ENCODE peak calls at places on chromosomes 11 and 22, in five cellular contexts. One of them, this sample, is unnamed.

GRCh38 chr22:30183861-30184278 is 62.7 kb downstream of the LIF start:
- DNase-seq in mesothelial cell of epicardium: no peak
- DNase-seq in pancreas: no peak
- DNase-seq in suprapubic skin: no peak
- DNase-seq in lung: no peak
- DNase-seq in this sample: no peak

GRCh38 chr22:41048791-41049717 is 43.3 kb upstream of the EP300 start:
- DNase-seq in mesothelial cell of epicardium: peak; percentile 67
- DNase-seq in pancreas: peak; percentile 50
- DNase-seq in suprapubic skin: peak; percentile 83
- DNase-seq in lung: peak; percentile 53
- DNase-seq in this sample: peak; percentile 63

GRCh38 chr22:35443790-35444684 is 44.1 kb downstream of the MCM5 start:
- DNase-seq in mesothelial cell of epicardium: no peak
- DNase-seq in pancreas: no peak
- DNase-seq in suprapubic skin: no peak
- DNase-seq in lung: no peak
- DNase-seq in this sample: no peak

GRCh38 chr11:2567026-2567671 is 122.3 kb downstream of the KCNQ1 start:
- DNase-seq in mesothelial cell of epicardium: no peak
- DNase-seq in pancreas: no peak
- DNase-seq in suprapubic skin: no peak
- DNase-seq in lung: no peak
- DNase-seq in this sample: no peak

GRCh38 chr22:33851240-33851639 is 69.0 kb downstream of the LARGE1 start:
- DNase-seq in mesothelial cell of epicardium: no peak
- DNase-seq in pancreas: no peak
- DNase-seq in suprapubic skin: no peak
- DNase-seq in lung: no peak
- DNase-seq in this sample: no peak

GRCh38 chr11:95515379-95515778 is 274.2 kb downstream of the FAM76B start:
- DNase-seq in mesothelial cell of epicardium: no peak
- DNase-seq in pancreas: no peak
- DNase-seq in suprapubic skin: no peak
- DNase-seq in lung: no peak
- DNase-seq in this sample: no peak

GRCh38 chr11:110862407-110862806 is 150.2 kb upstream of the ARHGAP20 start:
- DNase-seq in mesothelial cell of epicardium: no peak
- DNase-seq in pancreas: no peak
- DNase-seq in suprapubic skin: no peak
- DNase-seq in lung: no peak
- DNase-seq in this sample: no peak

GRCh38 chr22:29344137-29344536 is 28.6 kb upstream of the RASL10A start:
- DNase-seq in mesothelial cell of epicardium: peak; percentile 66
- DNase-seq in pancreas: peak; percentile 88
- DNase-seq in suprapubic skin: no peak
- DNase-seq in lung: peak; percentile 72
- DNase-seq in this sample: peak; percentile 75

GRCh38 chr22:29073618-29074275 is 912 bp downstream of the KREMEN1 start:
- DNase-seq in mesothelial cell of epicardium: peak; percentile 71
- DNase-seq in pancreas: peak; percentile 55
- DNase-seq in suprapubic skin: peak; percentile 85
- DNase-seq in lung: peak; percentile 51
- DNase-seq in this sample: no peak

GRCh38 chr22:39913321-39913720 is 12.4 kb downstream of the GRAP2 start:
- DNase-seq in mesothelial cell of epicardium: no peak
- DNase-seq in pancreas: no peak
- DNase-seq in suprapubic skin: no peak
- DNase-seq in lung: no peak
- DNase-seq in this sample: no peak

GRCh38 chr11:104332110-104332509 is 168.2 kb upstream of the PDGFD start:
- DNase-seq in mesothelial cell of epicardium: no peak
- DNase-seq in pancreas: no peak
- DNase-seq in suprapubic skin: no peak
- DNase-seq in lung: no peak
- DNase-seq in this sample: no peak

GRCh38 chr11:33703771-33704170 is 3.1 kb upstream of the C11orf91 start:
- DNase-seq in mesothelial cell of epicardium: no peak
- DNase-seq in pancreas: no peak
- DNase-seq in suprapubic skin: no peak
- DNase-seq in lung: no peak
- DNase-seq in this sample: no peak

GRCh38 chr11:6350070-6350469 is 29.8 kb upstream of the CAVIN3 start:
- DNase-seq in mesothelial cell of epicardium: no peak
- DNase-seq in pancreas: no peak
- DNase-seq in suprapubic skin: no peak
- DNase-seq in lung: no peak
- DNase-seq in this sample: no peak

GRCh38 chr11:17473071-17473744 is 3.4 kb downstream of the ABCC8 start:
- DNase-seq in mesothelial cell of epicardium: no peak
- DNase-seq in pancreas: no peak
- DNase-seq in suprapubic skin: no peak
- DNase-seq in lung: no peak
- DNase-seq in this sample: no peak

GRCh38 chr22:30205281-30206115 is 41.1 kb downstream of the LIF start:
- DNase-seq in mesothelial cell of epicardium: no peak
- DNase-seq in pancreas: peak; percentile 21
- DNase-seq in suprapubic skin: peak; percentile 88
- DNase-seq in lung: no peak
- DNase-seq in this sample: peak; percentile 93

GRCh38 chr11:77411238-77411637 is 62.7 kb downstream of the PAK1 start:
- DNase-seq in mesothelial cell of epicardium: peak; percentile 43
- DNase-seq in pancreas: peak; percentile 13
- DNase-seq in suprapubic skin: peak; percentile 80
- DNase-seq in lung: peak; percentile 34
- DNase-seq in this sample: no peak

GRCh38 chr11:33634291-33634834 is 66.3 kb downstream of the C11orf91 start:
- DNase-seq in mesothelial cell of epicardium: no peak
- DNase-seq in pancreas: no peak
- DNase-seq in suprapubic skin: no peak
- DNase-seq in lung: no peak
- DNase-seq in this sample: no peak

GRCh38 chr11:113241190-113242051 is 73.0 kb upstream of the TTC12 start:
- DNase-seq in mesothelial cell of epicardium: no peak
- DNase-seq in pancreas: no peak
- DNase-seq in suprapubic skin: no peak
- DNase-seq in lung: no peak
- DNase-seq in this sample: peak; percentile 10

GRCh38 chr11:102592634-102593581 is 32.2 kb downstream of the MMP20 start:
- DNase-seq in mesothelial cell of epicardium: no peak
- DNase-seq in pancreas: no peak
- DNase-seq in suprapubic skin: no peak
- DNase-seq in lung: no peak
- DNase-seq in this sample: no peak

GRCh38 chr22:31290494-31291402 is 1.5 kb downstream of the PIK3IP1 start:
- DNase-seq in mesothelial cell of epicardium: peak; percentile 91
- DNase-seq in pancreas: peak; percentile 89
- DNase-seq in suprapubic skin: peak; percentile 99
- DNase-seq in lung: peak; percentile 94
- DNase-seq in this sample: peak; percentile 67

GRCh38 chr11:17673951-17674350 is 45.4 kb upstream of the MYOD1 start:
- DNase-seq in mesothelial cell of epicardium: no peak
- DNase-seq in pancreas: no peak
- DNase-seq in suprapubic skin: no peak
- DNase-seq in lung: no peak
- DNase-seq in this sample: no peak

GRCh38 chr22:44436656-44437492 is 61.2 kb downstream of the RTL6 start:
- DNase-seq in mesothelial cell of epicardium: no peak
- DNase-seq in pancreas: no peak
- DNase-seq in suprapubic skin: no peak
- DNase-seq in lung: no peak
- DNase-seq in this sample: no peak

GRCh38 chr11:94728541-94728940 is 39.6 kb upstream of the AMOTL1 start:
- DNase-seq in mesothelial cell of epicardium: no peak
- DNase-seq in pancreas: no peak
- DNase-seq in suprapubic skin: no peak
- DNase-seq in lung: no peak
- DNase-seq in this sample: no peak

GRCh38 chr11:48111941-48112340 is 104.7 kb upstream of the OR4B1 start:
- DNase-seq in mesothelial cell of epicardium: no peak
- DNase-seq in pancreas: no peak
- DNase-seq in suprapubic skin: no peak
- DNase-seq in lung: no peak
- DNase-seq in this sample: no peak

GRCh38 chr22:42596376-42596775 is 18.3 kb downstream of the POLDIP3 start:
- DNase-seq in mesothelial cell of epicardium: no peak
- DNase-seq in pancreas: no peak
- DNase-seq in suprapubic skin: no peak
- DNase-seq in lung: no peak
- DNase-seq in this sample: no peak

GRCh38 chr11:84322211-84322610 is 1036.0 kb upstream of the CCDC90B start:
- DNase-seq in mesothelial cell of epicardium: no peak
- DNase-seq in pancreas: no peak
- DNase-seq in suprapubic skin: no peak
- DNase-seq in lung: no peak
- DNase-seq in this sample: no peak

GRCh38 chr11:123357990-123358827 is 71.9 kb upstream of the GRAMD1B start:
- DNase-seq in mesothelial cell of epicardium: peak; percentile 45
- DNase-seq in pancreas: no peak
- DNase-seq in suprapubic skin: no peak
- DNase-seq in lung: no peak
- DNase-seq in this sample: no peak

GRCh38 chr11:133896028-133896427 is 50.7 kb upstream of the SPATA19 start:
- DNase-seq in mesothelial cell of epicardium: peak; percentile 0
- DNase-seq in pancreas: no peak
- DNase-seq in suprapubic skin: peak; percentile 41
- DNase-seq in lung: no peak
- DNase-seq in this sample: no peak

GRCh38 chr11:5007561-5007960 is 12.9 kb downstream of the OR51L1 start:
- DNase-seq in mesothelial cell of epicardium: no peak
- DNase-seq in pancreas: no peak
- DNase-seq in suprapubic skin: no peak
- DNase-seq in lung: no peak
- DNase-seq in this sample: no peak

GRCh38 chr11:125724125-125724524 is 22.0 kb upstream of the PATE1 start:
- DNase-seq in mesothelial cell of epicardium: no peak
- DNase-seq in pancreas: no peak
- DNase-seq in suprapubic skin: no peak
- DNase-seq in lung: no peak
- DNase-seq in this sample: no peak

GRCh38 chr22:39405346-39406085 is 5.9 kb downstream of the TAB1 start:
- DNase-seq in mesothelial cell of epicardium: no peak
- DNase-seq in pancreas: no peak
- DNase-seq in suprapubic skin: no peak
- DNase-seq in lung: no peak
- DNase-seq in this sample: peak; percentile 32

GRCh38 chr11:67384851-67385366 is 6.9 kb upstream of the RAD9A start:
- DNase-seq in mesothelial cell of epicardium: no peak
- DNase-seq in pancreas: no peak
- DNase-seq in suprapubic skin: no peak
- DNase-seq in lung: no peak
- DNase-seq in this sample: no peak

GRCh38 chr11:35295751-35296150 is 123.6 kb downstream of the SLC1A2 start:
- DNase-seq in mesothelial cell of epicardium: no peak
- DNase-seq in pancreas: peak; percentile 35
- DNase-seq in suprapubic skin: no peak
- DNase-seq in lung: no peak
- DNase-seq in this sample: no peak

GRCh38 chr11:66659785-66660184 is 17.9 kb downstream of the RBM4B start:
- DNase-seq in mesothelial cell of epicardium: no peak
- DNase-seq in pancreas: no peak
- DNase-seq in suprapubic skin: no peak
- DNase-seq in lung: no peak
- DNase-seq in this sample: no peak

GRCh38 chr11:120115272-120116000 is 22.5 kb downstream of the TRIM29 start:
- DNase-seq in mesothelial cell of epicardium: no peak
- DNase-seq in pancreas: no peak
- DNase-seq in suprapubic skin: no peak
- DNase-seq in lung: no peak
- DNase-seq in this sample: no peak
- TF ChIP-seq CTCF in mesothelial cell of epicardium: no peak
- TF ChIP-seq CTCF in pancreas: no peak
- TF ChIP-seq CTCF in suprapubic skin: peak; percentile 19
- TF ChIP-seq CTCF in lung: no peak
- TF ChIP-seq CTCF in this sample: no peak

GRCh38 chr22:49626361-49627216 is 201.1 kb downstream of the BRD1 start:
- DNase-seq in mesothelial cell of epicardium: no peak
- DNase-seq in pancreas: no peak
- DNase-seq in suprapubic skin: no peak
- DNase-seq in lung: no peak
- DNase-seq in this sample: no peak

GRCh38 chr22:49628351-49629023 is 199.2 kb downstream of the BRD1 start:
- DNase-seq in mesothelial cell of epicardium: no peak
- DNase-seq in pancreas: no peak
- DNase-seq in suprapubic skin: no peak
- DNase-seq in lung: no peak
- DNase-seq in this sample: no peak

GRCh38 chr22:49629586-49630447 is 197.9 kb downstream of the BRD1 start:
- DNase-seq in mesothelial cell of epicardium: no peak
- DNase-seq in pancreas: no peak
- DNase-seq in suprapubic skin: no peak
- DNase-seq in lung: no peak
- DNase-seq in this sample: no peak

GRCh38 chr22:49629024-49629570 is 198.6 kb downstream of the BRD1 start:
- DNase-seq in mesothelial cell of epicardium: no peak
- DNase-seq in pancreas: no peak
- DNase-seq in suprapubic skin: no peak
- DNase-seq in lung: no peak
- DNase-seq in this sample: no peak

GRCh38 chr22:49627217-49628181 is 200.2 kb downstream of the BRD1 start:
- DNase-seq in mesothelial cell of epicardium: no peak
- DNase-seq in pancreas: no peak
- DNase-seq in suprapubic skin: no peak
- DNase-seq in lung: no peak
- DNase-seq in this sample: no peak
- TF ChIP-seq CTCF in mesothelial cell of epicardium: no peak
- TF ChIP-seq CTCF in pancreas: no peak
- TF ChIP-seq CTCF in suprapubic skin: no peak
- TF ChIP-seq CTCF in lung: no peak
- TF ChIP-seq CTCF in this sample: no peak

GRCh38 chr11:36352919-36353318 is 56.8 kb downstream of the PRR5L start:
- DNase-seq in mesothelial cell of epicardium: no peak
- DNase-seq in pancreas: no peak
- DNase-seq in suprapubic skin: no peak
- DNase-seq in lung: no peak
- DNase-seq in this sample: no peak
- TF ChIP-seq CTCF in mesothelial cell of epicardium: no peak
- TF ChIP-seq CTCF in pancreas: no peak
- TF ChIP-seq CTCF in suprapubic skin: no peak
- TF ChIP-seq CTCF in lung: no peak
- TF ChIP-seq CTCF in this sample: no peak

DNA sequence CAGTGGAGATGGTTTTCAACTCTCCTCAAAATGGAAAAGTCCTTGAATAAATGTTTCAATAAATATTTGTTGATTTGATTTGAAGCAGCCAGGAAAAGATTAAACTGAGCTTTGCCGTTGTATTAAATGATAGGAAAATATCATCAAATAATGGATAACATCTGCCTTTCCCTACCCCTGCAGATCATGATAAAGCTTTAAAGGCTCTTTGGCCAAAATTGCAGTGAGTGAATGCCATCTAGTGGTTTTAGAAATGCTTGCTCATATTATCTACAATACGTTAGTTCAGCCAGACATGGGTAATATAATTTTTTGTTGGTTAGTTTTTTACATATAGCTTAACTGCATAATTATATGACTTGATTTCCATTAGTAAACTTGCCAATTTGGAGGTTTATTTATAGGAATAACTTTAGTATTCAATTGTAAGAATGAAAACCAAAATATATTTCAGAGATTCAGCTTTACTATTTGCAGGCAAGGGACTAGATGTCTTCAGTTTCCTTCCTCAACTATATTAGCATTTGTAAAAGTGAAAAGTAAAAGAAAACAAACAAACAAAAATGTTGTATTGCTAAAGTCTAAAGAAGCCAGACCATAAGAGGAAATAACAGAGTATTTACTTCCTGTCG is 159.2 kb downstream of the MSANTD4 start:
- DNase-seq in mesothelial cell of epicardium: no peak
- DNase-seq in pancreas: no peak
- DNase-seq in suprapubic skin: no peak
- DNase-seq in lung: no peak
- DNase-seq in this sample: peak; percentile 10
- TF ChIP-seq CTCF in mesothelial cell of epicardium: peak; percentile 69
- TF ChIP-seq CTCF in pancreas: peak; percentile 53
- TF ChIP-seq CTCF in suprapubic skin: peak; percentile 45
- TF ChIP-seq CTCF in lung: peak; percentile 50
- TF ChIP-seq CTCF in this sample: peak; percentile 63

This sample was measured in AG09319.